ENCODE peak calls at places on chromosomes 5 and 9, in seven cellular contexts. B is HCT116; T is LoVo; U is activated CD8-positive, alpha-beta T cell treated with anti-CD3 and anti-CD28 coated beads, Interleukin-2, amount 10 ng/mL, durations not matched to agents 7 days and 5 days; S is AG04450; P is stimulated activated CD8-positive, alpha-beta memory T cell treated with anti-CD3 and anti-CD28 coated beads, Interleukin-12 subunit alpha, Interleukin-12 subunit beta, amount 100 ng/mL, for 4 hours; V is tibial artery. O is an unnamed sample.

GRCh38 chr5:93601433-93602175 is 18.6 kb downstream of the NR2F1 start:
- DNase-seq in U (no peak), V (no peak), B (no peak), P (no peak), S (no peak), T (no peak), O (no peak)

GRCh38 chr9:96217756-96218693 is 84.0 kb downstream of the HSD17B3 start:
- DNase-seq in S (peak), U (peak), P (peak), T (peak), B (no peak), V (peak), O (peak)

GRCh38 chr5:167999182-167999581 is 292.3 kb upstream of the WWC1 start:
- DNase-seq in U (no peak), V (no peak), S (no peak), P (no peak), T (no peak), B (no peak), O (no peak)

GRCh38 chr5:60395712-60396329 is 304.1 kb downstream of the DEPDC1B start:
- DNase-seq in U (no peak), B (no peak), T (no peak), S (no peak), P (no peak), V (no peak), O (no peak)

GRCh38 chr9:20526500-20527319 is 95.6 kb downstream of the MLLT3 start:
- DNase-seq in V (no peak), S (peak), U (no peak), B (no peak), P (no peak), T (no peak), O (peak)

GRCh38 chr9:37574996-37575395 is 1.2 kb downstream of the FBXO10 start:
- DNase-seq in V (no peak), B (no peak), P (no peak), T (no peak), S (no peak), U (no peak), O (no peak)

GRCh38 chr9:81375461-81376100 is 313.8 kb downstream of the TLE1 start:
- DNase-seq in S (no peak), B (no peak), U (no peak), T (no peak), V (no peak), P (no peak), O (no peak)

GRCh38 chr5:168193518-168194240 is 97.8 kb upstream of the WWC1 start:
- DNase-seq in B (no peak), U (no peak), P (no peak), S (no peak), V (no peak), T (no peak), O (no peak)

GRCh38 chr5:167064199-167064811 is 1227.1 kb upstream of the WWC1 start:
- DNase-seq in P (no peak), S (no peak), T (no peak), V (no peak), B (no peak), U (no peak), O (no peak)

GRCh38 chr9:133715866-133716563 is 22.1 kb downstream of the SARDH start:
- DNase-seq in V (peak), T (no peak), U (peak), P (peak), S (no peak), B (no peak), O (peak)

GRCh38 chr5:38468202-38468656 is 88.2 kb downstream of the LIFR start:
- DNase-seq in T (no peak), B (peak), S (peak), U (no peak), V (peak), P (no peak), O (peak)

GRCh38 chr5:3034881-3035280 is 283.4 kb upstream of the IRX2 start:
- DNase-seq in B (no peak), S (no peak), V (no peak), U (no peak), P (no peak), T (no peak), O (no peak)

GRCh38 chr9:81671880-81672280 is 17.5 kb downstream of the TLE1 start:
- DNase-seq in T (no peak), S (no peak), U (no peak), V (peak), P (no peak), B (no peak), O (no peak)

GRCh38 chr9:115413304-115413703 is 295.3 kb upstream of the TNC start:
- DNase-seq in P (no peak), S (no peak), B (no peak), V (no peak), T (no peak), U (no peak), O (no peak)

GRCh38 chr9:33443504-33444154 is 3.8 kb downstream of the AQP3 start:
- DNase-seq in U (no peak), T (no peak), V (no peak), B (no peak), S (no peak), P (no peak), O (peak)

GRCh38 chr9:95458666-95459065 is 58.1 kb downstream of the PTCH1 start:
- DNase-seq in P (no peak), S (no peak), B (no peak), T (no peak), U (no peak), V (no peak), O (no peak)

GRCh38 chr5:72525816-72526215 is 18.6 kb upstream of the ZNF366 start:
- DNase-seq in S (peak), V (no peak), U (no peak), P (no peak), T (no peak), B (no peak), O (peak)

GRCh38 chr5:152634596-152634995 is 229.5 kb upstream of the NMUR2 start:
- DNase-seq in S (no peak), B (no peak), U (no peak), T (no peak), P (no peak), V (no peak), O (no peak)

GRCh38 chr5:134451618-134452505 is 40.2 kb upstream of the CDKN2AIPNL start:
- DNase-seq in S (no peak), T (peak), P (no peak), B (no peak), V (peak), U (no peak), O (peak)

GRCh38 chr5:179610903-179611265 is 12.6 kb downstream of the HNRNPH1 start:
- DNase-seq in P (no peak), V (no peak), T (no peak), B (no peak), S (no peak), U (no peak), O (no peak)

GRCh38 chr5:108324886-108325285 is 57.0 kb downstream of the FBXL17 start:
- DNase-seq in S (no peak), T (no peak), P (no peak), U (no peak), B (no peak), V (no peak), O (no peak)

GRCh38 chr5:99331061-99331460 is 402.3 kb upstream of the CHD1 start:
- DNase-seq in P (no peak), U (no peak), V (no peak), T (no peak), S (no peak), B (no peak), O (no peak)

GRCh38 chr5:372911-373709 is 51.6 kb downstream of the AHRR start:
- DNase-seq in B (no peak), S (no peak), V (peak), U (peak), T (no peak), P (no peak), O (no peak)

GRCh38 chr9:123119566-123119965 is 86.1 kb downstream of the GPR21 start:
- DNase-seq in T (no peak), S (no peak), P (no peak), B (no peak), U (no peak), V (no peak), O (no peak)

GRCh38 chr5:33479321-33479720 is 38.6 kb downstream of the TARS1 start:
- DNase-seq in T (no peak), B (no peak), U (no peak), V (no peak), S (no peak), P (no peak), O (no peak)

GRCh38 chr9:117224676-117225075 is 190.2 kb downstream of the ASTN2 start:
- DNase-seq in P (no peak), B (no peak), V (no peak), T (no peak), U (no peak), S (no peak), O (no peak)

GRCh38 chr9:107848598-107848997 is 359.0 kb upstream of the KLF4 start:
- DNase-seq in S (no peak), P (no peak), B (no peak), U (no peak), V (no peak), T (no peak), O (no peak)

GRCh38 chr9:109956811-109957440 is 176.9 kb downstream of the PALM2AKAP2 start:
- DNase-seq in P (no peak), T (no peak), S (peak), U (no peak), V (no peak), B (no peak), O (no peak)

GRCh38 chr9:107739601-107740082 is 250.1 kb upstream of the KLF4 start:
- DNase-seq in V (peak), P (no peak), T (peak), U (no peak), S (no peak), B (no peak), O (peak)

GRCh38 chr5:72921886-72922285 is 34.0 kb upstream of the FCHO2 start:
- DNase-seq in T (no peak), P (no peak), S (no peak), U (no peak), V (no peak), B (no peak), O (no peak)

GRCh38 chr5:25553082-25553481 is 908.3 kb upstream of the CDH10 start:
- DNase-seq in U (no peak), S (no peak), P (no peak), T (no peak), B (no peak), V (no peak), O (no peak)

GRCh38 chr5:97915101-97915500 is 732.1 kb upstream of the RIOK2 start:
- DNase-seq in P (no peak), T (peak), V (no peak), S (no peak), U (no peak), B (no peak), O (no peak)

GRCh38 chr5:145906401-145906800 is 30.0 kb upstream of the SH3RF2 start:
- DNase-seq in P (no peak), T (no peak), V (no peak), U (no peak), B (no peak), S (no peak), O (no peak)